ENCODE peak calls at places on chromosome 7, in seven cellular contexts. V, Y, G, K, F, J and I are unnamed samples.
A peak's percentile ranks its signal among the peaks of the same experiment; 100 is the strongest.

GRCh38 chr7:85719981-85720963 is 533.4 kb upstream of the SEMA3D start:
- DNase-seq in F (peak; percentile 43), G (no peak), K (no peak), J (peak; percentile 61), V (no peak), Y (no peak), I (no peak)

GRCh38 chr7:121271916-121272315 is 56.9 kb upstream of the WNT16 start:
- DNase-seq in V (no peak), K (no peak), J (no peak), F (no peak), G (no peak), Y (no peak), I (no peak)

GRCh38 chr7:64733550-64734240 is 60.5 kb upstream of the ZNF138 start:
- DNase-seq in F (no peak), J (no peak), G (no peak), K (no peak), Y (no peak), V (no peak), I (no peak)

GRCh38 chr7:33754933-33755928 is 150.1 kb upstream of the BMPER start:
- DNase-seq in K (peak; percentile 24), J (no peak), Y (no peak), F (no peak), G (no peak), V (no peak), I (no peak)

GRCh38 chr7:77736991-77737390 is 40.7 kb downstream of the RSBN1L start:
- DNase-seq in G (no peak), Y (no peak), F (no peak), J (no peak), V (no peak), K (no peak), I (no peak)

GRCh38 chr7:66359656-66360211 is 154.6 kb downstream of the TPST1 start:
- DNase-seq in V (no peak), J (no peak), F (no peak), K (no peak), G (no peak), Y (no peak), I (no peak)

GRCh38 chr7:117269417-117269816 is 53.4 kb downstream of the WNT2 start:
- DNase-seq in J (peak; percentile 95), Y (no peak), V (no peak), K (no peak), G (no peak), F (peak; percentile 98), I (no peak)

GRCh38 chr7:2209146-2209960 is 23.4 kb downstream of the MAD1L1 start:
- DNase-seq in J (peak; percentile 79), V (peak; percentile 70), F (peak; percentile 68), Y (peak; percentile 66), K (no peak), G (peak; percentile 9), I (peak; percentile 44)

GRCh38 chr7:143394777-143395176 is 13.6 kb downstream of the ZYX start:
- DNase-seq in G (no peak), J (no peak), V (no peak), F (no peak), Y (no peak), K (no peak), I (no peak)

GRCh38 chr7:95687759-95688343 is 84.5 kb upstream of the DYNC1I1 start:
- DNase-seq in Y (peak; percentile 65), F (peak; percentile 26), V (peak; percentile 29), K (peak; percentile 14), J (peak; percentile 41), G (peak; percentile 10), I (peak; percentile 3)

GRCh38 chr7:141551080-141551772 is at the start of gene AGK:
- DNase-seq in J (peak; percentile 77), K (peak; percentile 46), V (peak; percentile 93), Y (peak; percentile 79), F (peak; percentile 75), G (peak; percentile 80), I (peak; percentile 86)

GRCh38 chr7:157521061-157521731 is 184.4 kb downstream of the DNAJB6 start:
- DNase-seq in V (no peak), F (no peak), J (no peak), K (no peak), G (no peak), Y (no peak), I (no peak)

GRCh38 chr7:30428586-30429530 is 49.7 kb downstream of the NOD1 start:
- DNase-seq in V (no peak), Y (no peak), K (no peak), F (no peak), G (no peak), J (no peak), I (no peak)

GRCh38 chr7:117324940-117325339 is 2.1 kb upstream of the WNT2 start:
- DNase-seq in Y (no peak), K (no peak), F (no peak), V (no peak), G (no peak), J (peak; percentile 46), I (no peak)

GRCh38 chr7:47579458-47579857 is 2.5 kb downstream of the TNS3 start:
- DNase-seq in K (no peak), Y (no peak), F (no peak), J (peak; percentile 45), G (no peak), V (no peak), I (no peak)

GRCh38 chr7:44761207-44762161 is 12.8 kb downstream of the ZMIZ2 start:
- DNase-seq in Y (peak; percentile 90), F (no peak), K (no peak), J (peak; percentile 77), V (no peak), G (no peak), I (no peak)

GRCh38 chr7:7895754-7896153 is 72.8 kb upstream of the GLCCI1 start:
- DNase-seq in G (peak; percentile 39), K (peak; percentile 20), Y (no peak), J (no peak), V (no peak), F (no peak), I (peak; percentile 18)

GRCh38 chr7:43618073-43618472 is 35.2 kb downstream of the STK17A start:
- DNase-seq in J (no peak), F (no peak), K (no peak), V (no peak), Y (no peak), G (no peak), I (no peak)

GRCh38 chr7:46675456-46675855 is 754.4 kb upstream of the IGFBP3 start:
- DNase-seq in G (no peak), F (no peak), K (no peak), J (no peak), V (no peak), Y (no peak), I (no peak)

GRCh38 chr7:158494162-158494586 is 93.4 kb downstream of the PTPRN2 start:
- DNase-seq in K (no peak), G (no peak), Y (peak; percentile 24), V (peak; percentile 49), F (no peak), J (no peak), I (peak; percentile 52)